ENCODE peak calls at places on chromosomes 3 and 15, in seven cellular contexts. One of them, this sample, is unnamed.

GRCh38 chr3:194685723-194686413 is at the start of gene FAM43A:
- DNase-seq in NB4: peak; percentile 96
- DNase-seq in IMR-90: peak; percentile 95
- DNase-seq in stomach: peak; percentile 88
- DNase-seq in adrenal gland: peak; percentile 91
- DNase-seq in K562: peak; percentile 68
- DNase-seq in esophagus squamous epithelium: peak; percentile 64
- DNase-seq in this sample: peak; percentile 99

GRCh38 chr15:31776039-31776438 is 254.3 kb upstream of the CHRNA7 start:
- DNase-seq in NB4: no peak
- DNase-seq in IMR-90: no peak
- DNase-seq in stomach: no peak
- DNase-seq in adrenal gland: no peak
- DNase-seq in K562: no peak
- DNase-seq in esophagus squamous epithelium: no peak
- DNase-seq in this sample: no peak

GRCh38 chr3:156230291-156230900 is 110.0 kb downstream of the KCNAB1 start:
- DNase-seq in NB4: no peak
- DNase-seq in IMR-90: no peak
- DNase-seq in stomach: no peak
- DNase-seq in adrenal gland: no peak
- DNase-seq in K562: no peak
- DNase-seq in esophagus squamous epithelium: no peak
- DNase-seq in this sample: no peak

GRCh38 chr3:13501056-13501455 is 20.9 kb downstream of the HDAC11 start:
- DNase-seq in NB4: no peak
- DNase-seq in IMR-90: no peak
- DNase-seq in stomach: no peak
- DNase-seq in adrenal gland: no peak
- DNase-seq in K562: no peak
- DNase-seq in esophagus squamous epithelium: no peak
- DNase-seq in this sample: no peak

GRCh38 chr15:99134317-99134821 is 29.5 kb downstream of the SYNM start:
- DNase-seq in NB4: no peak
- DNase-seq in IMR-90: no peak
- DNase-seq in stomach: no peak
- DNase-seq in adrenal gland: no peak
- DNase-seq in K562: no peak
- DNase-seq in esophagus squamous epithelium: no peak
- DNase-seq in this sample: no peak

GRCh38 chr15:90859234-90860131 is 8.9 kb upstream of the FURIN start:
- DNase-seq in NB4: peak; percentile 56
- DNase-seq in IMR-90: no peak
- DNase-seq in stomach: no peak
- DNase-seq in adrenal gland: no peak
- DNase-seq in K562: no peak
- DNase-seq in esophagus squamous epithelium: no peak
- DNase-seq in this sample: no peak

GRCh38 chr3:159787191-159787590 is 201.4 kb upstream of the IL12A start:
- DNase-seq in NB4: no peak
- DNase-seq in IMR-90: peak; percentile 94
- DNase-seq in stomach: no peak
- DNase-seq in adrenal gland: no peak
- DNase-seq in K562: no peak
- DNase-seq in esophagus squamous epithelium: no peak
- DNase-seq in this sample: no peak

GRCh38 chr3:149934524-149934923 is 36.2 kb downstream of the PFN2 start:
- DNase-seq in NB4: peak; percentile 50
- DNase-seq in IMR-90: peak; percentile 85
- DNase-seq in stomach: no peak
- DNase-seq in adrenal gland: peak; percentile 70
- DNase-seq in K562: no peak
- DNase-seq in esophagus squamous epithelium: no peak
- DNase-seq in this sample: peak; percentile 87

GRCh38 chr3:10263549-10264363 is 15.5 kb downstream of the TATDN2 start:
- DNase-seq in NB4: peak; percentile 55
- DNase-seq in IMR-90: peak; percentile 42
- DNase-seq in stomach: no peak
- DNase-seq in adrenal gland: peak; percentile 57
- DNase-seq in K562: peak; percentile 74
- DNase-seq in esophagus squamous epithelium: no peak
- DNase-seq in this sample: peak; percentile 81

GRCh38 chr15:85786778-85787114 is 8.0 kb downstream of the KLHL25 start:
- DNase-seq in NB4: no peak
- DNase-seq in IMR-90: no peak
- DNase-seq in stomach: no peak
- DNase-seq in adrenal gland: no peak
- DNase-seq in K562: no peak
- DNase-seq in esophagus squamous epithelium: no peak
- DNase-seq in this sample: no peak

GRCh38 chr3:53624467-53624866 is 130.1 kb downstream of the CACNA1D start:
- DNase-seq in NB4: no peak
- DNase-seq in IMR-90: no peak
- DNase-seq in stomach: peak; percentile 17
- DNase-seq in adrenal gland: no peak
- DNase-seq in K562: no peak
- DNase-seq in esophagus squamous epithelium: no peak
- DNase-seq in this sample: no peak

GRCh38 chr3:127114337-127115070 is 78.4 kb upstream of the PRR23E start:
- DNase-seq in NB4: no peak
- DNase-seq in IMR-90: no peak
- DNase-seq in stomach: no peak
- DNase-seq in adrenal gland: peak; percentile 20
- DNase-seq in K562: no peak
- DNase-seq in esophagus squamous epithelium: no peak
- DNase-seq in this sample: peak; percentile 61

GRCh38 chr15:70033529-70034140 is 64.1 kb downstream of the TLE3 start:
- DNase-seq in NB4: no peak
- DNase-seq in IMR-90: peak; percentile 62
- DNase-seq in stomach: no peak
- DNase-seq in adrenal gland: no peak
- DNase-seq in K562: no peak
- DNase-seq in esophagus squamous epithelium: no peak
- DNase-seq in this sample: no peak

GRCh38 chr3:69827127-69827526 is 87.9 kb downstream of the MITF start:
- DNase-seq in NB4: no peak
- DNase-seq in IMR-90: no peak
- DNase-seq in stomach: no peak
- DNase-seq in adrenal gland: no peak
- DNase-seq in K562: no peak
- DNase-seq in esophagus squamous epithelium: no peak
- DNase-seq in this sample: no peak

GRCh38 chr3:127427666-127428065 is 139.8 kb upstream of the PRR20G start:
- DNase-seq in NB4: no peak
- DNase-seq in IMR-90: no peak
- DNase-seq in stomach: no peak
- DNase-seq in adrenal gland: no peak
- DNase-seq in K562: no peak
- DNase-seq in esophagus squamous epithelium: no peak
- DNase-seq in this sample: peak; percentile 57

GRCh38 chr3:149223461-149223820 is 1.8 kb upstream of the CP start:
- DNase-seq in NB4: no peak
- DNase-seq in IMR-90: no peak
- DNase-seq in stomach: no peak
- DNase-seq in adrenal gland: no peak
- DNase-seq in K562: no peak
- DNase-seq in esophagus squamous epithelium: no peak
- DNase-seq in this sample: no peak

GRCh38 chr3:154987846-154988245 is 92.3 kb upstream of the MME start:
- DNase-seq in NB4: no peak
- DNase-seq in IMR-90: no peak
- DNase-seq in stomach: no peak
- DNase-seq in adrenal gland: no peak
- DNase-seq in K562: no peak
- DNase-seq in esophagus squamous epithelium: no peak
- DNase-seq in this sample: no peak

GRCh38 chr3:183099026-183099837 is at the start of gene MCCC1:
- DNase-seq in NB4: peak; percentile 99
- DNase-seq in IMR-90: peak; percentile 99
- DNase-seq in stomach: peak; percentile 98
- DNase-seq in adrenal gland: peak; percentile 99
- DNase-seq in K562: peak; percentile 98
- DNase-seq in esophagus squamous epithelium: peak; percentile 94
- DNase-seq in this sample: peak; percentile 99

GRCh38 chr3:13718437-13718836 is 161.4 kb downstream of the WNT7A start:
- DNase-seq in NB4: peak; percentile 0
- DNase-seq in IMR-90: no peak
- DNase-seq in stomach: peak; percentile 20
- DNase-seq in adrenal gland: no peak
- DNase-seq in K562: no peak
- DNase-seq in esophagus squamous epithelium: no peak
- DNase-seq in this sample: no peak

GRCh38 chr15:60972866-60973265 is 256.2 kb downstream of the RORA start:
- DNase-seq in NB4: peak; percentile 13
- DNase-seq in IMR-90: peak; percentile 93
- DNase-seq in stomach: no peak
- DNase-seq in adrenal gland: no peak
- DNase-seq in K562: no peak
- DNase-seq in esophagus squamous epithelium: no peak
- DNase-seq in this sample: no peak

GRCh38 chr15:101470548-101471239 is 18.8 kb downstream of the PCSK6 start:
- DNase-seq in NB4: no peak
- DNase-seq in IMR-90: no peak
- DNase-seq in stomach: no peak
- DNase-seq in adrenal gland: no peak
- DNase-seq in K562: no peak
- DNase-seq in esophagus squamous epithelium: no peak
- DNase-seq in this sample: no peak

GRCh38 chr15:92809880-92810361 is 90.2 kb upstream of the CHD2 start:
- DNase-seq in NB4: peak; percentile 75
- DNase-seq in IMR-90: peak; percentile 68
- DNase-seq in stomach: no peak
- DNase-seq in adrenal gland: peak; percentile 62
- DNase-seq in K562: no peak
- DNase-seq in esophagus squamous epithelium: no peak
- DNase-seq in this sample: no peak

GRCh38 chr15:92806763-92807162 is 93.4 kb upstream of the CHD2 start:
- DNase-seq in NB4: no peak
- DNase-seq in IMR-90: no peak
- DNase-seq in stomach: no peak
- DNase-seq in adrenal gland: peak; percentile 40
- DNase-seq in K562: no peak
- DNase-seq in esophagus squamous epithelium: no peak
- DNase-seq in this sample: no peak

GRCh38 chr15:92809064-92809879 is 90.9 kb upstream of the CHD2 start:
- DNase-seq in NB4: peak; percentile 99
- DNase-seq in IMR-90: peak; percentile 96
- DNase-seq in stomach: peak; percentile 99
- DNase-seq in adrenal gland: peak; percentile 98
- DNase-seq in K562: peak; percentile 95
- DNase-seq in esophagus squamous epithelium: peak; percentile 85
- DNase-seq in this sample: peak; percentile 100

GRCh38 chr15:92807971-92808571 is 92.1 kb upstream of the CHD2 start:
- DNase-seq in NB4: peak; percentile 82
- DNase-seq in IMR-90: no peak
- DNase-seq in stomach: no peak
- DNase-seq in adrenal gland: peak; percentile 50
- DNase-seq in K562: no peak
- DNase-seq in esophagus squamous epithelium: no peak
- DNase-seq in this sample: no peak

GRCh38 chr15:92808611-92809063 is 91.5 kb upstream of the CHD2 start:
- DNase-seq in NB4: peak; percentile 74
- DNase-seq in IMR-90: peak; percentile 43
- DNase-seq in stomach: no peak
- DNase-seq in adrenal gland: peak; percentile 74
- DNase-seq in K562: peak; percentile 54
- DNase-seq in esophagus squamous epithelium: no peak
- DNase-seq in this sample: peak; percentile 56
- TF ChIP-seq POLR2A in NB4: no peak
- TF ChIP-seq POLR2A in IMR-90: no peak
- TF ChIP-seq POLR2A in stomach: no peak
- TF ChIP-seq POLR2A in adrenal gland: no peak
- TF ChIP-seq POLR2A in K562: no peak
- TF ChIP-seq POLR2A in esophagus squamous epithelium: no peak
- TF ChIP-seq POLR2A in this sample: no peak

GRCh38 chr3:141311496-141312358 is 56.6 kb upstream of the ZBTB38 start:
- DNase-seq in NB4: peak; percentile 98
- DNase-seq in IMR-90: peak; percentile 98
- DNase-seq in stomach: peak; percentile 99
- DNase-seq in adrenal gland: peak; percentile 99
- DNase-seq in K562: peak; percentile 96
- DNase-seq in esophagus squamous epithelium: peak; percentile 88
- DNase-seq in this sample: peak; percentile 98
- TF ChIP-seq CTCF in NB4: peak; percentile 53
- TF ChIP-seq CTCF in IMR-90: peak; percentile 90
- TF ChIP-seq CTCF in stomach: peak; percentile 65
- TF ChIP-seq CTCF in adrenal gland: peak; percentile 78
- TF ChIP-seq CTCF in K562: peak; percentile 92
- TF ChIP-seq CTCF in esophagus squamous epithelium: peak; percentile 77
- TF ChIP-seq CTCF in this sample: no peak

GRCh38 chr3:33113772-33114621 is at the start of gene CRTAP:
- DNase-seq in NB4: peak; percentile 97
- DNase-seq in IMR-90: peak; percentile 94
- DNase-seq in stomach: peak; percentile 98
- DNase-seq in adrenal gland: peak; percentile 98
- DNase-seq in K562: peak; percentile 97
- DNase-seq in esophagus squamous epithelium: peak; percentile 80
- DNase-seq in this sample: peak; percentile 99
- TF ChIP-seq POLR2A in NB4: peak; percentile 65
- TF ChIP-seq POLR2A in IMR-90: no peak
- TF ChIP-seq POLR2A in stomach: no peak
- TF ChIP-seq POLR2A in adrenal gland: no peak
- TF ChIP-seq POLR2A in K562: peak; percentile 81
- TF ChIP-seq POLR2A in esophagus squamous epithelium: no peak
- TF ChIP-seq POLR2A in this sample: no peak

GRCh38 chr3:65342084-65342683 is 654.4 kb upstream of the ADAMTS9 start:
- DNase-seq in NB4: peak; percentile 53
- DNase-seq in IMR-90: peak; percentile 55
- DNase-seq in stomach: peak; percentile 38
- DNase-seq in adrenal gland: peak; percentile 51
- DNase-seq in K562: peak; percentile 62
- DNase-seq in esophagus squamous epithelium: no peak
- DNase-seq in this sample: no peak
- TF ChIP-seq CTCF in NB4: peak; percentile 79
- TF ChIP-seq CTCF in IMR-90: peak; percentile 60
- TF ChIP-seq CTCF in stomach: peak; percentile 35
- TF ChIP-seq CTCF in adrenal gland: peak; percentile 55
- TF ChIP-seq CTCF in K562: peak; percentile 72
- TF ChIP-seq CTCF in esophagus squamous epithelium: no peak
- TF ChIP-seq CTCF in this sample: no peak

DNA sequence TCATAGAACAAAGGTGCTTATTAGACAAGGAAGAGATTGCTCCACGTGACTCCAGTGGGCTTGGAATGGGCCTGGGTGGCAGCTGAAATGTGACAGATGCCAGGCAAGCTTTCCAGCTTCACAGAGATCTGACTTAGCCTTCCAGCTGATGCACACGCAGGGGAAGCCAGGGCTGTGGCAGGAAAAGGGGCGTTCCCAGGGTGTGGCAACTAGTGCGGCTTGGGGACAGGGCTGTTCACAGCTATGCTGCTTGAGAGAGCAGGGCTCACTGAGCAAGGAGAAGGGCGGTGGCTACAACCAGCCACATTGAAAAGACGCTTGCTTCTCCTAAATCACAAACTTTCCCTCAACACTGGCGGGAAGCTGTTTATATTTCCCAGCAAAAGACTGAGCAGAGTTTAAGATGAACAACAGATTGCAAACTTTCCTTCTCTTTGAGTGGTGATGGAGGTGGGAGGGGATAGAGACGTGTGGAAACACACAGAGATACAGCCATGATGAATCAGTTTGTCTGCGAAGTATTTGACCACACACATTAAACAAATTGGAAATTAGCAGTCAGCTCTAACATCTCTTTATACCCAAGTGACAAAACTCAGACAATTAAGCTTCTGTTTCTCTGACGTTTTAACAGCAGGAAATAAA is 127.5 kb downstream of the BDH1 start:
- DNase-seq in NB4: peak; percentile 66
- DNase-seq in IMR-90: peak; percentile 36
- DNase-seq in stomach: peak; percentile 65
- DNase-seq in adrenal gland: no peak
- DNase-seq in K562: peak; percentile 72
- DNase-seq in esophagus squamous epithelium: no peak
- DNase-seq in this sample: peak; percentile 92
- TF ChIP-seq POLR2A in NB4: no peak
- TF ChIP-seq POLR2A in IMR-90: no peak
- TF ChIP-seq POLR2A in stomach: no peak
- TF ChIP-seq POLR2A in adrenal gland: no peak
- TF ChIP-seq POLR2A in K562: no peak
- TF ChIP-seq POLR2A in esophagus squamous epithelium: no peak
- TF ChIP-seq POLR2A in this sample: no peak

This sample was measured in lower leg skin.